ENCODE peak calls at places on chromosomes 4 and X, in seven cellular contexts. One of them, this sample, is unnamed.

GRCh38 chr4:183825346-183825745 is 79.8 kb upstream of the STOX2 start:
- DNase-seq in aorta: no peak
- DNase-seq in CD8-positive, alpha-beta memory T cell: no peak
- DNase-seq in tibial nerve: no peak
- DNase-seq in ELF-1: no peak
- DNase-seq in NCI-H2029: no peak
- DNase-seq in iris pigment epithelial cell: no peak
- DNase-seq in this sample: no peak

GRCh38 chr4:178784491-178784890 is 1342.3 kb upstream of the AGA start:
- DNase-seq in CD8-positive, alpha-beta memory T cell: no peak
- DNase-seq in aorta: no peak
- DNase-seq in tibial nerve: no peak
- DNase-seq in iris pigment epithelial cell: peak; percentile 1
- DNase-seq in ELF-1: no peak
- DNase-seq in NCI-H2029: no peak
- DNase-seq in this sample: no peak

GRCh38 chr4:89307185-89307445 is 485 bp downstream of the GPRIN3 start:
- DNase-seq in NCI-H2029: no peak
- DNase-seq in aorta: no peak
- DNase-seq in ELF-1: no peak
- DNase-seq in CD8-positive, alpha-beta memory T cell: no peak
- DNase-seq in tibial nerve: no peak
- DNase-seq in iris pigment epithelial cell: no peak
- DNase-seq in this sample: no peak

GRCh38 chr4:94574616-94575015 is 122.9 kb downstream of the PDLIM5 start:
- DNase-seq in ELF-1: no peak
- DNase-seq in CD8-positive, alpha-beta memory T cell: no peak
- DNase-seq in iris pigment epithelial cell: no peak
- DNase-seq in tibial nerve: no peak
- DNase-seq in aorta: no peak
- DNase-seq in NCI-H2029: no peak
- DNase-seq in this sample: no peak

GRCh38 chr4:54961357-54961975 is 163.9 kb downstream of the KDR start:
- DNase-seq in tibial nerve: no peak
- DNase-seq in ELF-1: no peak
- DNase-seq in NCI-H2029: peak; percentile 43
- DNase-seq in iris pigment epithelial cell: peak; percentile 34
- DNase-seq in aorta: no peak
- DNase-seq in CD8-positive, alpha-beta memory T cell: no peak
- DNase-seq in this sample: peak; percentile 76

GRCh38 chr4:90328558-90328957 is 201.4 kb downstream of the CCSER1 start:
- DNase-seq in ELF-1: peak; percentile 63
- DNase-seq in CD8-positive, alpha-beta memory T cell: no peak
- DNase-seq in aorta: no peak
- DNase-seq in iris pigment epithelial cell: peak; percentile 33
- DNase-seq in NCI-H2029: peak; percentile 0
- DNase-seq in tibial nerve: no peak
- DNase-seq in this sample: no peak

GRCh38 chrX:123959281-123960063 is 2.0 kb upstream of the STAG2 start:
- DNase-seq in aorta: peak; percentile 63
- DNase-seq in tibial nerve: peak; percentile 29
- DNase-seq in CD8-positive, alpha-beta memory T cell: no peak
- DNase-seq in iris pigment epithelial cell: peak; percentile 34
- DNase-seq in ELF-1: peak; percentile 65
- DNase-seq in NCI-H2029: no peak
- DNase-seq in this sample: peak; percentile 41

GRCh38 chr4:146522862-146523205 is 1.1 kb upstream of the SLC10A7 start:
- DNase-seq in CD8-positive, alpha-beta memory T cell: no peak
- DNase-seq in aorta: no peak
- DNase-seq in tibial nerve: no peak
- DNase-seq in ELF-1: no peak
- DNase-seq in iris pigment epithelial cell: peak; percentile 8
- DNase-seq in NCI-H2029: no peak
- DNase-seq in this sample: peak; percentile 42

GRCh38 chrX:107825698-107826285 is at the start of gene MID2:
- DNase-seq in iris pigment epithelial cell: peak; percentile 57
- DNase-seq in NCI-H2029: peak; percentile 31
- DNase-seq in tibial nerve: peak; percentile 25
- DNase-seq in aorta: peak; percentile 53
- DNase-seq in ELF-1: peak; percentile 75
- DNase-seq in CD8-positive, alpha-beta memory T cell: peak; percentile 14
- DNase-seq in this sample: peak; percentile 65

GRCh38 chr4:3811621-3812020 is 45.4 kb downstream of the ADRA2C start:
- DNase-seq in CD8-positive, alpha-beta memory T cell: no peak
- DNase-seq in tibial nerve: no peak
- DNase-seq in NCI-H2029: no peak
- DNase-seq in aorta: peak; percentile 45
- DNase-seq in ELF-1: no peak
- DNase-seq in iris pigment epithelial cell: no peak
- DNase-seq in this sample: no peak

GRCh38 chr4:100838286-100838685 is 320.5 kb upstream of the EMCN start:
- DNase-seq in CD8-positive, alpha-beta memory T cell: no peak
- DNase-seq in tibial nerve: no peak
- DNase-seq in ELF-1: no peak
- DNase-seq in aorta: no peak
- DNase-seq in NCI-H2029: no peak
- DNase-seq in iris pigment epithelial cell: no peak
- DNase-seq in this sample: no peak

GRCh38 chr4:95465010-95465409 is 83.8 kb downstream of the UNC5C start:
- DNase-seq in ELF-1: no peak
- DNase-seq in CD8-positive, alpha-beta memory T cell: no peak
- DNase-seq in iris pigment epithelial cell: peak; percentile 1
- DNase-seq in aorta: no peak
- DNase-seq in tibial nerve: no peak
- DNase-seq in NCI-H2029: no peak
- DNase-seq in this sample: no peak

GRCh38 chr4:121740796-121741409 is 24.1 kb downstream of the SMIM43 start:
- DNase-seq in CD8-positive, alpha-beta memory T cell: no peak
- DNase-seq in NCI-H2029: no peak
- DNase-seq in aorta: no peak
- DNase-seq in tibial nerve: no peak
- DNase-seq in iris pigment epithelial cell: no peak
- DNase-seq in ELF-1: peak; percentile 63
- DNase-seq in this sample: no peak

GRCh38 chr4:36285784-36286480 is 4.5 kb downstream of the DTHD1 start:
- DNase-seq in aorta: no peak
- DNase-seq in CD8-positive, alpha-beta memory T cell: peak; percentile 33
- DNase-seq in tibial nerve: no peak
- DNase-seq in NCI-H2029: no peak
- DNase-seq in ELF-1: no peak
- DNase-seq in iris pigment epithelial cell: no peak
- DNase-seq in this sample: no peak

GRCh38 chrX:10393241-10393640 is 227.1 kb downstream of the MID1 start:
- DNase-seq in tibial nerve: no peak
- DNase-seq in CD8-positive, alpha-beta memory T cell: no peak
- DNase-seq in NCI-H2029: no peak
- DNase-seq in ELF-1: no peak
- DNase-seq in aorta: no peak
- DNase-seq in iris pigment epithelial cell: no peak
- DNase-seq in this sample: no peak

GRCh38 chrX:85897376-85898110 is 149.8 kb downstream of the CHM start:
- DNase-seq in ELF-1: peak; percentile 34
- DNase-seq in CD8-positive, alpha-beta memory T cell: no peak
- DNase-seq in NCI-H2029: peak; percentile 0
- DNase-seq in tibial nerve: no peak
- DNase-seq in aorta: no peak
- DNase-seq in iris pigment epithelial cell: no peak
- DNase-seq in this sample: no peak

GRCh38 chr4:34720563-34720962 is 1523.8 kb downstream of the ARAP2 start:
- DNase-seq in iris pigment epithelial cell: peak; percentile 36
- DNase-seq in NCI-H2029: no peak
- DNase-seq in ELF-1: no peak
- DNase-seq in aorta: no peak
- DNase-seq in CD8-positive, alpha-beta memory T cell: no peak
- DNase-seq in tibial nerve: no peak
- DNase-seq in this sample: peak; percentile 7

GRCh38 chrX:102846544-102847236 is 90.4 kb upstream of the RAB40AL start:
- DNase-seq in NCI-H2029: no peak
- DNase-seq in tibial nerve: no peak
- DNase-seq in iris pigment epithelial cell: peak; percentile 65
- DNase-seq in CD8-positive, alpha-beta memory T cell: no peak
- DNase-seq in aorta: no peak
- DNase-seq in ELF-1: no peak
- DNase-seq in this sample: no peak

GRCh38 chr4:136036744-136037143 is 1495.5 kb downstream of the PCDH18 start:
- DNase-seq in NCI-H2029: no peak
- DNase-seq in aorta: no peak
- DNase-seq in ELF-1: no peak
- DNase-seq in CD8-positive, alpha-beta memory T cell: no peak
- DNase-seq in iris pigment epithelial cell: peak; percentile 96
- DNase-seq in tibial nerve: no peak
- DNase-seq in this sample: no peak

GRCh38 chr4:77104405-77105292 is 28.9 kb upstream of the CCNI start:
- DNase-seq in aorta: peak; percentile 86
- DNase-seq in CD8-positive, alpha-beta memory T cell: no peak
- DNase-seq in iris pigment epithelial cell: peak; percentile 47
- DNase-seq in NCI-H2029: peak; percentile 85
- DNase-seq in tibial nerve: peak; percentile 51
- DNase-seq in ELF-1: no peak
- DNase-seq in this sample: peak; percentile 10

GRCh38 chr4:54558889-54559682 is 98.7 kb upstream of the KIT start:
- DNase-seq in ELF-1: no peak
- DNase-seq in tibial nerve: no peak
- DNase-seq in CD8-positive, alpha-beta memory T cell: no peak
- DNase-seq in aorta: no peak
- DNase-seq in NCI-H2029: no peak
- DNase-seq in iris pigment epithelial cell: no peak
- DNase-seq in this sample: no peak

GRCh38 chrX:107118322-107119147 is at the start of gene RBM41:
- DNase-seq in iris pigment epithelial cell: peak; percentile 80
- DNase-seq in tibial nerve: peak; percentile 61
- DNase-seq in ELF-1: peak; percentile 88
- DNase-seq in NCI-H2029: peak; percentile 78
- DNase-seq in CD8-positive, alpha-beta memory T cell: peak; percentile 52
- DNase-seq in aorta: peak; percentile 86
- DNase-seq in this sample: peak; percentile 76

GRCh38 chr4:98653890-98654867 is 4.2 kb downstream of the TSPAN5 start:
- DNase-seq in CD8-positive, alpha-beta memory T cell: no peak
- DNase-seq in tibial nerve: no peak
- DNase-seq in iris pigment epithelial cell: peak; percentile 97
- DNase-seq in ELF-1: no peak
- DNase-seq in NCI-H2029: no peak
- DNase-seq in aorta: no peak
- DNase-seq in this sample: peak; percentile 78

GRCh38 chr4:44447563-44448504 is 775 bp downstream of the KCTD8 start:
- DNase-seq in NCI-H2029: no peak
- DNase-seq in iris pigment epithelial cell: peak; percentile 15
- DNase-seq in CD8-positive, alpha-beta memory T cell: no peak
- DNase-seq in aorta: peak; percentile 39
- DNase-seq in tibial nerve: peak; percentile 12
- DNase-seq in ELF-1: peak; percentile 64
- DNase-seq in this sample: peak; percentile 65

GRCh38 chr4:102564399-102564921 is 63.3 kb downstream of the NFKB1 start:
- DNase-seq in NCI-H2029: no peak
- DNase-seq in aorta: no peak
- DNase-seq in CD8-positive, alpha-beta memory T cell: no peak
- DNase-seq in ELF-1: no peak
- DNase-seq in iris pigment epithelial cell: peak; percentile 69
- DNase-seq in tibial nerve: no peak
- DNase-seq in this sample: no peak

GRCh38 chrX:74924449-74925209 is 623 bp downstream of the NEXMIF start:
- DNase-seq in CD8-positive, alpha-beta memory T cell: no peak
- DNase-seq in iris pigment epithelial cell: peak; percentile 13
- DNase-seq in tibial nerve: peak; percentile 11
- DNase-seq in ELF-1: peak; percentile 89
- DNase-seq in NCI-H2029: peak; percentile 52
- DNase-seq in aorta: peak; percentile 65
- DNase-seq in this sample: no peak

This sample was measured in dermis blood vessel endothelial cell.